ENCODE peak calls at places on chromosomes 7 and 10, in four cellular contexts. T is sigmoid colon, S is uterus, X is body of pancreas. N is an unnamed sample.

GRCh38 chr7:106317971-106318370 is 33.2 kb upstream of the NAMPT start:
- DNase-seq in S (no peak), X (no peak), T (no peak), N (no peak)

GRCh38 chr10:79153753-79154152 is 85.0 kb downstream of the ZMIZ1 start:
- DNase-seq in X (peak; percentile 56), S (no peak), T (no peak), N (peak; percentile 82)

GRCh38 chr10:20105236-20105635 is 289.0 kb downstream of the PLXDC2 start:
- DNase-seq in S (no peak), T (no peak), X (no peak), N (no peak)

GRCh38 chr7:33981686-33982424 is 76.5 kb downstream of the BMPER start:
- DNase-seq in T (no peak), S (no peak), X (no peak), N (no peak)

GRCh38 chr10:84204610-84205009 is 10.3 kb downstream of the CDHR1 start:
- DNase-seq in S (no peak), T (no peak), X (no peak), N (no peak)

GRCh38 chr7:17434841-17435692 is 136.6 kb downstream of the AHR start:
- DNase-seq in X (no peak), T (no peak), S (no peak), N (no peak)

GRCh38 chr7:141072548-141073172 is 1.2 kb upstream of the TMEM178B start:
- DNase-seq in X (peak; percentile 42), T (peak; percentile 78), S (peak; percentile 54), N (peak; percentile 63)

GRCh38 chr10:44413416-44413815 is 28.5 kb upstream of the CXCL12 start:
- DNase-seq in S (no peak), X (no peak), T (no peak), N (no peak)

GRCh38 chr7:73899731-73900142 is 38.8 kb downstream of the TMEM270 start:
- DNase-seq in T (peak; percentile 89), S (peak; percentile 75), X (no peak), N (peak; percentile 70)

GRCh38 chr7:105136221-105136620 is 122.2 kb downstream of the KMT2E start:
- DNase-seq in X (no peak), T (no peak), S (no peak), N (no peak)

GRCh38 chr7:129896568-129897382 is 56.0 kb downstream of the UBE2H start:
- DNase-seq in X (no peak), S (no peak), T (no peak), N (no peak)

GRCh38 chr7:30162622-30163124 is 27.9 kb downstream of the MTURN start:
- DNase-seq in X (no peak), T (no peak), S (no peak), N (no peak)

GRCh38 chr10:11602919-11603523 is 8.4 kb downstream of the USP6NL start:
- DNase-seq in T (no peak), S (no peak), X (no peak), N (no peak)
- H3K4me3 ChIP-seq in T (no peak overlapping the region), S (no peak overlapping the region), X (no peak overlapping the region), N (no peak overlapping the region)

GRCh38 chr10:96718304-96718990 is 1.9 kb downstream of the PIK3AP1 start:
- DNase-seq in S (no peak), T (no peak), X (no peak), N (no peak)

GRCh38 chr10:96714856-96715255 is 5.5 kb downstream of the PIK3AP1 start:
- DNase-seq in S (no peak), T (no peak), X (no peak), N (no peak)

GRCh38 chr10:96714031-96714590 is 6.2 kb downstream of the PIK3AP1 start:
- DNase-seq in S (no peak), X (no peak), T (no peak), N (no peak)

GRCh38 chr10:96719205-96719604 is 1.1 kb downstream of the PIK3AP1 start:
- DNase-seq in X (no peak), T (no peak), S (no peak), N (no peak)

GRCh38 chr10:96716396-96716795 is 3.9 kb downstream of the PIK3AP1 start:
- DNase-seq in S (no peak), T (no peak), X (no peak), N (no peak)
- H3K4me1 ChIP-seq in S (peaks cover 6% of the 10 kb centered on the region), T (peaks cover 15% of the 10 kb centered on the region), X (peaks cover 61% of the 10 kb centered on the region), N (peaks cover 15% of the 10 kb centered on the region)

GRCh38 chr10:133332936-133333699 is 3.6 kb downstream of the CALY start:
- DNase-seq in X (no peak), S (no peak), T (peak; percentile 30), N (no peak)
- TF ChIP-seq CTCF in X (no peak), S (no peak), T (no peak), N (no peak)

DNA sequence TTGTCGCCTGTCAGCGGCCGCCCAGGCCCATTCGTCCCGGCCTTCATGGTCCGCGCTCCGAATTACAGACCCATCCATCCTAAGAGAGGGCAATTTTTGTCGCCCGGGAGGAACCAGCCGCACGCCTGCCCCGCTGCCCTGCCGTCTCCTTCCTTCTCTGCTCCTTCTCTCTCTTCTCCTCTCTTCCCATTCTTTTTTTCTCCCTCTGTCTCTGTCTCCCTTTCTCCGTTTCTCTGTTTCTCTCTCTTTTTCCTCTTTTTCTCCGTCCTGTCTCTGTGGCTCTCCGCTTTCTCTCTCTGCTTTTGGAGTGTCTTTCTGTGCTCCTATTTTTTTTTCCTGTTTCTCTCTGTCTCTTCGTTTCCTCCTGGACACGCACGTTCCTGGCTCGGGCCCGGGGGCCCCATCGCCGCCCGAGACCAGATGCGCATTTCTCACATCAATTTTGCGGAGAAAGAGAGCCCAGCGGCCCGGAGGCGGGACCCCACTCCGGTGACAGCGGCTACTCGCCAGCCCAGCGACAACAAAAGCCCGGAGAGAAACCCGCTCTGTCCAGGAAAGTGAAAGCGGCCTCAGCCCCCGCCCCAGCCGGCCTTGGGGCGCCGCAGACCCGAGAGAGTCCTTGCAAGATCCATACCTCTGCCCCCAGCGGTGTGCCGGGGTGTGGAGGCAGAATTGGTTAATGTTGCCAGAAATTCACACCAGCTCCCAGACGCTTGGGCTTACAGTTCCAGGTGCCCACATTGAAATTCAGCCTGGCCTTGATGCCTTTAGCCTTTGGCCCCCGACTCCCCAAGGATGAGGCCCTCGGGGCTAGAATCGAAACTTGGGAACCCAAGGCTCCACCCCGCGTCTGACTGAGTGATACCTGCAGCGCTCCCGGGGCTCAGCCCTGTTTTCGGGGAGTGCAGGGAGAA is 4.1 kb downstream of the LBX1 start:
- DNase-seq in S (no peak), T (no peak), X (no peak), N (no peak)
- H3K4me3 ChIP-seq in S (no peak overlapping the region), T (peak overlapping the region; percentile 7), X (no peak overlapping the region), N (peak overlapping the region; percentile 13)